ENCODE peak calls at places on chromosomes 1 and 21, in nine cellular contexts. A is fibroblast of lung; E is mucosa of gallbladder; B is RWPE1; D is HT1080; I is activated naive CD8-positive, alpha-beta T cell treated with anti-CD3 and anti-CD28 coated beads for 36 hours; P is Ammon's horn; L is stimulated activated CD4-positive, alpha-beta T cell treated with anti-CD3 and anti-CD28 coated beads, Interleukin-4, amount 100 ng/mL, for 1 hour; Y is activated T-cell treated with anti-CD3 and anti-CD28 coated beads, Interleukin-2, amount 50 U/mL, for 48 hours. C is an unnamed sample.

GRCh38 chr1:226891846-226892533 is 21.6 kb downstream of the PSEN2 start:
- DNase-seq in B (no peak), P (peak; percentile 21), Y (no peak), E (no peak), L (no peak), I (no peak), A (no peak), D (peak; percentile 60), C (no peak)

GRCh38 chr1:3610165-3610822 is 1.0 kb downstream of the MEGF6 start:
- DNase-seq in L (no peak), E (no peak), B (no peak), A (peak; percentile 37), P (no peak), Y (no peak), I (no peak), D (no peak), C (no peak)

GRCh38 chr1:164902491-164902890 is 343.5 kb downstream of the PBX1 start:
- DNase-seq in P (no peak), E (no peak), L (no peak), A (no peak), B (no peak), Y (no peak), D (no peak), I (no peak), C (no peak)

GRCh38 chr1:193417420-193417819 is 231.0 kb upstream of the B3GALT2 start:
- DNase-seq in D (peak; percentile 72), A (peak; percentile 20), E (no peak), I (no peak), P (no peak), B (no peak), Y (peak; percentile 23), L (peak; percentile 19), C (peak; percentile 41)

GRCh38 chr1:185483647-185484450 is 166.8 kb upstream of the IVNS1ABP start:
- DNase-seq in L (no peak), A (peak; percentile 43), P (peak; percentile 35), E (no peak), B (peak; percentile 8), I (no peak), Y (no peak), D (peak; percentile 90), C (no peak)

GRCh38 chr1:50970508-50970885 is 452 bp downstream of the CDKN2C start:
- DNase-seq in A (no peak), Y (no peak), L (no peak), E (no peak), P (no peak), I (no peak), B (no peak), D (no peak), C (no peak)

GRCh38 chr1:158972841-158973240 is 36.9 kb upstream of the IFI16 start:
- DNase-seq in D (no peak), I (no peak), B (no peak), A (peak; percentile 3), E (no peak), P (no peak), L (no peak), Y (no peak), C (peak; percentile 39)

GRCh38 chr1:113860891-113861290 is 10.6 kb downstream of the PTPN22 start:
- DNase-seq in P (no peak), E (no peak), L (no peak), D (peak; percentile 77), I (no peak), Y (no peak), A (peak; percentile 55), B (peak; percentile 17), C (no peak)

GRCh38 chr1:35536551-35537162 is 20.5 kb downstream of the KIAA0319L start:
- DNase-seq in L (no peak), Y (no peak), B (no peak), P (no peak), A (no peak), I (no peak), D (no peak), E (no peak), C (peak; percentile 51)

GRCh38 chr1:180482425-180483275 is 19.7 kb downstream of the ACBD6 start:
- DNase-seq in E (peak; percentile 18), A (peak; percentile 77), B (peak; percentile 36), Y (no peak), D (peak; percentile 45), P (peak; percentile 77), L (no peak), I (no peak), C (no peak)

GRCh38 chr1:151839457-151840409 is at the start of gene C2CD4D:
- DNase-seq in E (peak; percentile 76), B (peak; percentile 69), A (no peak), D (no peak), P (peak; percentile 93), I (peak; percentile 74), L (peak; percentile 69), Y (peak; percentile 82), C (peak; percentile 84)

GRCh38 chr1:166174108-166174507 is 7.3 kb upstream of the FAM78B start:
- DNase-seq in B (no peak), P (no peak), Y (no peak), D (peak; percentile 61), E (peak; percentile 56), I (no peak), A (no peak), L (no peak), C (no peak)

GRCh38 chr1:31855038-31855845 is 39.4 kb upstream of the SPOCD1 start:
- DNase-seq in Y (no peak), A (peak; percentile 61), P (no peak), I (no peak), D (peak; percentile 42), B (peak; percentile 19), L (no peak), E (no peak), C (peak; percentile 22)

GRCh38 chr1:184840596-184840995 is 85.9 kb upstream of the EDEM3 start:
- DNase-seq in Y (no peak), L (no peak), B (no peak), D (no peak), E (no peak), A (no peak), I (no peak), P (no peak), C (no peak)

GRCh38 chr1:113073457-113073950 is 506 bp downstream of the LRIG2 start:
- DNase-seq in B (peak; percentile 46), L (no peak), I (no peak), A (peak; percentile 62), E (no peak), D (no peak), Y (no peak), P (peak; percentile 72), C (no peak)

GRCh38 chr1:57605933-57606332 is 182.1 kb upstream of the DAB1 start:
- DNase-seq in L (no peak), P (no peak), I (no peak), B (no peak), D (no peak), Y (no peak), A (no peak), E (no peak), C (no peak)

GRCh38 chr1:202998836-202999750 is 8.1 kb upstream of the TMEM183A start:
- DNase-seq in D (peak; percentile 51), L (peak; percentile 47), B (peak; percentile 52), Y (peak; percentile 66), I (peak; percentile 41), P (peak; percentile 70), A (peak; percentile 63), E (peak; percentile 65), C (peak; percentile 80)

GRCh38 chr1:19393051-19393450 is 80.9 kb downstream of the SLC66A1 start:
- DNase-seq in A (no peak), I (no peak), L (no peak), D (no peak), B (no peak), P (no peak), E (no peak), Y (no peak), C (no peak)

GRCh38 chr21:28160378-28160777 is 832.3 kb downstream of the LTN1 start:
- DNase-seq in P (no peak), B (no peak), Y (no peak), L (no peak), A (no peak), I (no peak), D (no peak), E (no peak), C (no peak)

GRCh38 chr1:40797668-40798010 is 14.1 kb downstream of the KCNQ4 start:
- DNase-seq in Y (no peak), I (no peak), P (no peak), A (no peak), D (no peak), L (no peak), E (no peak), B (no peak), C (no peak)

GRCh38 chr1:174352883-174353608 is 94.7 kb upstream of the GPR52 start:
- DNase-seq in D (no peak), I (no peak), B (no peak), P (no peak), E (no peak), L (no peak), Y (no peak), A (no peak), C (no peak)

GRCh38 chr1:206455681-206456344 is 14.5 kb upstream of the IKBKE start:
- DNase-seq in I (no peak), B (no peak), E (no peak), P (peak; percentile 39), Y (no peak), A (no peak), D (no peak), L (no peak), C (no peak)

GRCh38 chr1:43042773-43043470 is 84.3 kb upstream of the SLC2A1 start:
- DNase-seq in B (no peak), Y (no peak), P (no peak), I (no peak), D (no peak), E (no peak), L (no peak), A (no peak), C (no peak)

GRCh38 chr1:109657970-109658369 is 2.1 kb downstream of the GSTM4 start:
- DNase-seq in B (no peak), E (no peak), A (no peak), I (no peak), D (no peak), L (no peak), P (no peak), Y (no peak), C (no peak)

GRCh38 chr1:235327559-235328270 is at the start of gene ARID4B:
- DNase-seq in B (peak; percentile 98), Y (peak; percentile 73), A (no peak), E (no peak), D (no peak), L (peak; percentile 63), P (no peak), I (peak; percentile 67), C (no peak)

GRCh38 chr1:30668026-30668425 is 55.4 kb downstream of the MATN1 start:
- DNase-seq in I (no peak), E (peak; percentile 65), B (no peak), L (no peak), A (no peak), D (no peak), P (no peak), Y (no peak), C (no peak)

GRCh38 chr1:230708631-230709580 is 5.0 kb downstream of the AGT start:
- DNase-seq in A (peak; percentile 32), Y (no peak), L (no peak), I (no peak), P (peak; percentile 33), D (no peak), E (peak; percentile 89), B (peak; percentile 37), C (no peak)

C was measured in activated CD4-positive, alpha-beta T cell treated with anti-CD3 and anti-CD28 coated beads for 36 hours.